ENCODE peak calls at places on chromosomes 11 and 22, in seven cellular contexts. One of them, this sample, is unnamed.

GRCh38 chr11:17410606-17411379 is 22.3 kb upstream of the KCNJ11 start:
- DNase-seq in K562: no peak
- DNase-seq in mesenchymal stem cell: no peak
- DNase-seq in adipocyte: no peak
- DNase-seq in effector memory CD4-positive, alpha-beta T cell: no peak
- DNase-seq in bronchial epithelial cell: no peak
- DNase-seq in heart right ventricle: no peak
- DNase-seq in this sample: no peak

GRCh38 chr11:124950606-124951330 is 3.2 kb upstream of the CCDC15 start:
- DNase-seq in mesenchymal stem cell: no peak
- DNase-seq in adipocyte: no peak
- DNase-seq in bronchial epithelial cell: no peak
- DNase-seq in effector memory CD4-positive, alpha-beta T cell: no peak
- DNase-seq in heart right ventricle: no peak
- DNase-seq in K562: no peak
- DNase-seq in this sample: no peak

GRCh38 chr11:3984896-3985295 is 109.7 kb upstream of the RRM1 start:
- DNase-seq in effector memory CD4-positive, alpha-beta T cell: peak; percentile 2
- DNase-seq in K562: peak; percentile 75
- DNase-seq in mesenchymal stem cell: peak; percentile 40
- DNase-seq in adipocyte: no peak
- DNase-seq in heart right ventricle: no peak
- DNase-seq in bronchial epithelial cell: no peak
- DNase-seq in this sample: no peak

GRCh38 chr22:42229455-42230149 is 40.9 kb downstream of the TCF20 start:
- DNase-seq in K562: no peak
- DNase-seq in effector memory CD4-positive, alpha-beta T cell: no peak
- DNase-seq in heart right ventricle: no peak
- DNase-seq in adipocyte: peak; percentile 4
- DNase-seq in mesenchymal stem cell: no peak
- DNase-seq in bronchial epithelial cell: peak; percentile 15
- DNase-seq in this sample: no peak

GRCh38 chr11:120126543-120126942 is 11.4 kb downstream of the TRIM29 start:
- DNase-seq in mesenchymal stem cell: no peak
- DNase-seq in heart right ventricle: no peak
- DNase-seq in bronchial epithelial cell: no peak
- DNase-seq in K562: peak; percentile 44
- DNase-seq in effector memory CD4-positive, alpha-beta T cell: no peak
- DNase-seq in adipocyte: no peak
- DNase-seq in this sample: no peak

GRCh38 chr22:17569971-17570511 is 6.7 kb downstream of the SLC25A18 start:
- DNase-seq in mesenchymal stem cell: no peak
- DNase-seq in adipocyte: no peak
- DNase-seq in K562: no peak
- DNase-seq in heart right ventricle: no peak
- DNase-seq in effector memory CD4-positive, alpha-beta T cell: no peak
- DNase-seq in bronchial epithelial cell: no peak
- DNase-seq in this sample: no peak

GRCh38 chr11:3136542-3137455 is 28.3 kb downstream of the OSBPL5 start:
- DNase-seq in adipocyte: no peak
- DNase-seq in mesenchymal stem cell: no peak
- DNase-seq in heart right ventricle: peak; percentile 8
- DNase-seq in effector memory CD4-positive, alpha-beta T cell: no peak
- DNase-seq in bronchial epithelial cell: no peak
- DNase-seq in K562: no peak
- DNase-seq in this sample: no peak

GRCh38 chr11:83235825-83236224 is 42.3 kb downstream of the ANKRD42 start:
- DNase-seq in bronchial epithelial cell: no peak
- DNase-seq in mesenchymal stem cell: peak; percentile 45
- DNase-seq in heart right ventricle: no peak
- DNase-seq in adipocyte: peak; percentile 57
- DNase-seq in effector memory CD4-positive, alpha-beta T cell: no peak
- DNase-seq in K562: no peak
- DNase-seq in this sample: no peak

GRCh38 chr11:61967924-61968757 is 707 bp upstream of the FTH1 start:
- DNase-seq in effector memory CD4-positive, alpha-beta T cell: peak; percentile 20
- DNase-seq in heart right ventricle: peak; percentile 73
- DNase-seq in adipocyte: peak; percentile 41
- DNase-seq in K562: peak; percentile 69
- DNase-seq in mesenchymal stem cell: no peak
- DNase-seq in bronchial epithelial cell: no peak
- DNase-seq in this sample: no peak

GRCh38 chr11:66902486-66903177 is 45.8 kb downstream of the LRFN4 start:
- DNase-seq in heart right ventricle: no peak
- DNase-seq in K562: no peak
- DNase-seq in effector memory CD4-positive, alpha-beta T cell: no peak
- DNase-seq in adipocyte: no peak
- DNase-seq in mesenchymal stem cell: no peak
- DNase-seq in bronchial epithelial cell: no peak
- DNase-seq in this sample: no peak

GRCh38 chr11:117669062-117669461 is 128.0 kb downstream of the DSCAML1 start:
- DNase-seq in mesenchymal stem cell: no peak
- DNase-seq in effector memory CD4-positive, alpha-beta T cell: no peak
- DNase-seq in bronchial epithelial cell: no peak
- DNase-seq in K562: no peak
- DNase-seq in adipocyte: no peak
- DNase-seq in heart right ventricle: no peak
- DNase-seq in this sample: no peak

GRCh38 chr11:35800970-35801953 is 138.7 kb downstream of the TRIM44 start:
- DNase-seq in adipocyte: no peak
- DNase-seq in K562: no peak
- DNase-seq in heart right ventricle: no peak
- DNase-seq in mesenchymal stem cell: peak; percentile 50
- DNase-seq in bronchial epithelial cell: no peak
- DNase-seq in effector memory CD4-positive, alpha-beta T cell: no peak
- DNase-seq in this sample: no peak

GRCh38 chr11:8531312-8531711 is 62.7 kb downstream of the STK33 start:
- DNase-seq in effector memory CD4-positive, alpha-beta T cell: no peak
- DNase-seq in heart right ventricle: peak; percentile 30
- DNase-seq in mesenchymal stem cell: peak; percentile 2
- DNase-seq in bronchial epithelial cell: no peak
- DNase-seq in K562: no peak
- DNase-seq in adipocyte: peak; percentile 4
- DNase-seq in this sample: no peak

GRCh38 chr11:68828155-68828931 is 13.4 kb downstream of the CPT1A start:
- DNase-seq in heart right ventricle: peak; percentile 61
- DNase-seq in mesenchymal stem cell: no peak
- DNase-seq in K562: no peak
- DNase-seq in adipocyte: no peak
- DNase-seq in bronchial epithelial cell: no peak
- DNase-seq in effector memory CD4-positive, alpha-beta T cell: no peak
- DNase-seq in this sample: no peak

GRCh38 chr11:65575568-65576231 is at the start of gene EHBP1L1:
- DNase-seq in mesenchymal stem cell: peak; percentile 71
- DNase-seq in bronchial epithelial cell: peak; percentile 61
- DNase-seq in effector memory CD4-positive, alpha-beta T cell: peak; percentile 80
- DNase-seq in heart right ventricle: peak; percentile 83
- DNase-seq in K562: peak; percentile 81
- DNase-seq in adipocyte: peak; percentile 76
- DNase-seq in this sample: no peak

GRCh38 chr11:45617886-45618601 is 47.4 kb downstream of the CHST1 start:
- DNase-seq in adipocyte: no peak
- DNase-seq in K562: no peak
- DNase-seq in heart right ventricle: no peak
- DNase-seq in mesenchymal stem cell: no peak
- DNase-seq in bronchial epithelial cell: no peak
- DNase-seq in effector memory CD4-positive, alpha-beta T cell: no peak
- DNase-seq in this sample: no peak

GRCh38 chr11:70141490-70142014 is 61.5 kb upstream of the FADD start:
- DNase-seq in mesenchymal stem cell: no peak
- DNase-seq in heart right ventricle: no peak
- DNase-seq in bronchial epithelial cell: peak; percentile 26
- DNase-seq in adipocyte: no peak
- DNase-seq in K562: no peak
- DNase-seq in effector memory CD4-positive, alpha-beta T cell: no peak
- DNase-seq in this sample: no peak

GRCh38 chr11:129973809-129974208 is 28.8 kb downstream of the PRDM10 start:
- DNase-seq in effector memory CD4-positive, alpha-beta T cell: no peak
- DNase-seq in bronchial epithelial cell: no peak
- DNase-seq in K562: no peak
- DNase-seq in adipocyte: no peak
- DNase-seq in heart right ventricle: peak; percentile 38
- DNase-seq in mesenchymal stem cell: no peak
- DNase-seq in this sample: no peak

GRCh38 chr11:129972596-129972995 is 30.0 kb downstream of the PRDM10 start:
- DNase-seq in mesenchymal stem cell: no peak
- DNase-seq in heart right ventricle: no peak
- DNase-seq in K562: no peak
- DNase-seq in bronchial epithelial cell: no peak
- DNase-seq in adipocyte: no peak
- DNase-seq in effector memory CD4-positive, alpha-beta T cell: no peak
- DNase-seq in this sample: no peak

GRCh38 chr11:129974672-129975071 is 28.0 kb downstream of the PRDM10 start:
- DNase-seq in K562: no peak
- DNase-seq in heart right ventricle: no peak
- DNase-seq in mesenchymal stem cell: no peak
- DNase-seq in adipocyte: no peak
- DNase-seq in effector memory CD4-positive, alpha-beta T cell: no peak
- DNase-seq in bronchial epithelial cell: no peak
- DNase-seq in this sample: no peak

GRCh38 chr11:129974237-129974636 is 28.4 kb downstream of the PRDM10 start:
- DNase-seq in mesenchymal stem cell: no peak
- DNase-seq in heart right ventricle: no peak
- DNase-seq in bronchial epithelial cell: no peak
- DNase-seq in adipocyte: no peak
- DNase-seq in K562: no peak
- DNase-seq in effector memory CD4-positive, alpha-beta T cell: no peak
- DNase-seq in this sample: no peak

DNA sequence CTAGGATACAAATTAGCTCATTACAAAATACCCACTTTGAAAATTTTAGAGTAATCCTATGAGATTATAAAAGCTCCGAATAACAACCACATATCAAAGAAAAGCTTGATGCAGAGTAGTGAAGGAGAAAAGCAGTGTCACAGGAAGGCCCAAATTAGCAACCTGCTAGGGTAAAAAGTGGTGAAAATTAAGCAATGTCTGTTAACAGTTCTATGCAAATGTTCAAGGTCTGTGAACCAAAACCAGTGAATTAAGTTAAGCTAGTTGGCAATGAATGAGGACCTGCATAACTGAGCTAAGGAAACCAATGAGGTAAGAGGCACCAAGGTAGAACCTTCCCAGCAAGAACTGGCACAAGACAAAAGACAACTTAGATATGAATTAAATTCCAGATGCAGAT is 29.6 kb downstream of the PRDM10 start:
- DNase-seq in effector memory CD4-positive, alpha-beta T cell: no peak
- DNase-seq in adipocyte: no peak
- DNase-seq in bronchial epithelial cell: no peak
- DNase-seq in heart right ventricle: no peak
- DNase-seq in mesenchymal stem cell: no peak
- DNase-seq in K562: no peak
- DNase-seq in this sample: no peak
- H3K4me3 ChIP-seq in effector memory CD4-positive, alpha-beta T cell: no peak overlapping the region
- H3K4me3 ChIP-seq in adipocyte: no peak overlapping the region
- H3K4me3 ChIP-seq in bronchial epithelial cell: no peak overlapping the region
- H3K4me3 ChIP-seq in heart right ventricle: no peak overlapping the region
- H3K4me3 ChIP-seq in mesenchymal stem cell: no peak overlapping the region
- H3K4me3 ChIP-seq in K562: no peak overlapping the region
- H3K4me3 ChIP-seq in this sample: no peak overlapping the region

GRCh38 chr11:130876931-130877330 is 39.3 kb downstream of the SNX19 start:
- DNase-seq in heart right ventricle: no peak
- DNase-seq in mesenchymal stem cell: no peak
- DNase-seq in bronchial epithelial cell: no peak
- DNase-seq in K562: no peak
- DNase-seq in effector memory CD4-positive, alpha-beta T cell: no peak
- DNase-seq in adipocyte: no peak
- DNase-seq in this sample: no peak

GRCh38 chr11:130882138-130882551 is 34.1 kb downstream of the SNX19 start:
- DNase-seq in mesenchymal stem cell: no peak
- DNase-seq in effector memory CD4-positive, alpha-beta T cell: no peak
- DNase-seq in adipocyte: no peak
- DNase-seq in heart right ventricle: peak; percentile 22
- DNase-seq in K562: no peak
- DNase-seq in bronchial epithelial cell: no peak
- DNase-seq in this sample: no peak

GRCh38 chr11:130877532-130877931 is 38.7 kb downstream of the SNX19 start:
- DNase-seq in K562: no peak
- DNase-seq in effector memory CD4-positive, alpha-beta T cell: no peak
- DNase-seq in mesenchymal stem cell: no peak
- DNase-seq in adipocyte: peak; percentile 57
- DNase-seq in bronchial epithelial cell: no peak
- DNase-seq in heart right ventricle: no peak
- DNase-seq in this sample: no peak

GRCh38 chr11:130881475-130882137 is 34.7 kb downstream of the SNX19 start:
- DNase-seq in bronchial epithelial cell: no peak
- DNase-seq in heart right ventricle: no peak
- DNase-seq in mesenchymal stem cell: no peak
- DNase-seq in adipocyte: no peak
- DNase-seq in effector memory CD4-positive, alpha-beta T cell: no peak
- DNase-seq in K562: no peak
- DNase-seq in this sample: no peak

DNA sequence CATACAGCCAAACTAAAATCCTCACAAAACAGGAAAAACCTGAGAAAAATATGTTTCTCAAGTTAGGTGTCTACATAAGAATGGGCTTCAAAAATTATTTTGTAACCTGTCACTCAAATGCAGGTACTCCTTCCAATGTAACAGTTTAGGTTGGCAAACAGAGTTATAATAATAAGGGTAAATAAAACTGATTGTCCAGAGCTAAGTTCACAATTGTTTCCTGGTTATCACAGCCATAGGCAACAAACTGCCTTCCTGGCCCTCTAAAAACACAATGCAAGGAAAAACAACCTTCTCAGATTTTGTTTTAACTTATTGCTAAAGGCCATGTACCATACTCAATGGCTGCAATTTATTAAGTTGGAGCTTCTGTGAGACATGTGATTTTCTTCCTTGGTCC is 36.4 kb downstream of the SNX19 start:
- DNase-seq in heart right ventricle: no peak
- DNase-seq in mesenchymal stem cell: no peak
- DNase-seq in K562: no peak
- DNase-seq in effector memory CD4-positive, alpha-beta T cell: no peak
- DNase-seq in bronchial epithelial cell: no peak
- DNase-seq in adipocyte: no peak
- DNase-seq in this sample: no peak
- H3K36me3 ChIP-seq in heart right ventricle: peaks cover 90% of the 10 kb centered on the region
- H3K36me3 ChIP-seq in mesenchymal stem cell: peaks cover 35% of the 10 kb centered on the region
- H3K36me3 ChIP-seq in K562: peaks cover 85% of the 10 kb centered on the region
- H3K36me3 ChIP-seq in effector memory CD4-positive, alpha-beta T cell: peaks cover 76% of the 10 kb centered on the region
- H3K36me3 ChIP-seq in bronchial epithelial cell: peaks cover 15% of the 10 kb centered on the region
- H3K36me3 ChIP-seq in adipocyte: peaks cover 96% of the 10 kb centered on the region
- H3K36me3 ChIP-seq in this sample: no peaks in the 10 kb centered on the region

GRCh38 chr11:1694064-1694845 is 2.7 kb upstream of the KRTAP5-6 start:
- DNase-seq in bronchial epithelial cell: peak; percentile 49
- DNase-seq in effector memory CD4-positive, alpha-beta T cell: peak; percentile 71
- DNase-seq in heart right ventricle: peak; percentile 94
- DNase-seq in adipocyte: peak; percentile 91
- DNase-seq in mesenchymal stem cell: peak; percentile 67
- DNase-seq in K562: peak; percentile 87
- DNase-seq in this sample: peak; percentile 14
- H3K4me3 ChIP-seq in bronchial epithelial cell: peak overlapping the region; percentile 45
- H3K4me3 ChIP-seq in effector memory CD4-positive, alpha-beta T cell: no peak overlapping the region
- H3K4me3 ChIP-seq in heart right ventricle: peak overlapping the region; percentile 55
- H3K4me3 ChIP-seq in adipocyte: no peak overlapping the region
- H3K4me3 ChIP-seq in mesenchymal stem cell: no peak overlapping the region
- H3K4me3 ChIP-seq in K562: no peak overlapping the region
- H3K4me3 ChIP-seq in this sample: no peak overlapping the region

DNA sequence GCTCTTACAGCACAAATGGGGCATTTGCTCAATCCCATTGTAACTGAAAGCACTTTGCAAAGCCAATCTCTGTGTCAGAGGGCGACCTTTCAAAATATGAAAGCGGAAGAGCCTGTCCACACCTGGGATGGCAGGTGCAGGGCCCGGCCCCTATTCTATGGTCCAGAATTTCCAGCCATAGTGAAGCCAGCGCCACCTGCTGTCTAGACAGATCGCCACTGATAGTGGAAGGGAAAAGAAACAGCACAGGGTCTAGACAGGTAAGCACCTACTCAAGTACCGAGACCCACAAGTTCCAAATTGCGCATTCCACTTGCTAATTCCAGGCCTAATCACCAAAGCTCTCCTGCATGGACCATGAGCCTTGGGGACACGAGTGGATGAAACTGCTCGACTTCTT is 141.4 kb downstream of the NTM start:
- DNase-seq in effector memory CD4-positive, alpha-beta T cell: no peak
- DNase-seq in mesenchymal stem cell: no peak
- DNase-seq in heart right ventricle: no peak
- DNase-seq in bronchial epithelial cell: peak; percentile 29
- DNase-seq in K562: peak; percentile 36
- DNase-seq in adipocyte: peak; percentile 29
- DNase-seq in this sample: no peak
- H3K36me3 ChIP-seq in effector memory CD4-positive, alpha-beta T cell: no peaks in the 10 kb centered on the region
- H3K36me3 ChIP-seq in mesenchymal stem cell: no peaks in the 10 kb centered on the region
- H3K36me3 ChIP-seq in heart right ventricle: no peaks in the 10 kb centered on the region
- H3K36me3 ChIP-seq in bronchial epithelial cell: no peaks in the 10 kb centered on the region
- H3K36me3 ChIP-seq in K562: no peaks in the 10 kb centered on the region
- H3K36me3 ChIP-seq in adipocyte: no peaks in the 10 kb centered on the region
- H3K36me3 ChIP-seq in this sample: no peaks in the 10 kb centered on the region

This sample was measured in kidney epithelial cell.